ENCODE peak calls at places on chromosomes 7 and 10, in five cellular contexts. E, H, X, K and J are unnamed samples.

GRCh38 chr10:96765406-96766240 is 45.3 kb upstream of the PIK3AP1 start:
- DNase-seq in H (no peak), E (no peak), X (peak; percentile 87), K (peak; percentile 70), J (no peak)

GRCh38 chr7:148242271-148242801 is 348.2 kb upstream of the C7orf33 start:
- DNase-seq in X (peak; percentile 73), H (peak; percentile 48), K (no peak), E (peak; percentile 37), J (no peak)

GRCh38 chr10:34504534-34504933 is 310.6 kb downstream of the PARD3 start:
- DNase-seq in E (peak; percentile 6), X (peak; percentile 22), K (no peak), H (no peak), J (no peak)

GRCh38 chr10:74079028-74079913 is 71.4 kb downstream of the AP3M1 start:
- DNase-seq in X (no peak), K (no peak), H (no peak), E (no peak), J (no peak)

GRCh38 chr7:158646766-158647474 is 57.7 kb downstream of the NCAPG2 start:
- DNase-seq in K (no peak), E (peak; percentile 17), H (no peak), X (no peak), J (no peak)

GRCh38 chr7:156725074-156725473 is 84.5 kb downstream of the RNF32 start:
- DNase-seq in X (no peak), E (no peak), H (no peak), K (no peak), J (no peak)

GRCh38 chr7:46007990-46008643 is 87.0 kb upstream of the IGFBP3 start:
- DNase-seq in H (no peak), X (no peak), K (no peak), E (no peak), J (no peak)

GRCh38 chr10:25682203-25682950 is 251.7 kb upstream of the MYO3A start:
- DNase-seq in X (peak; percentile 48), K (no peak), H (peak; percentile 23), E (no peak), J (no peak)

GRCh38 chr7:150966002-150966401 is 12.1 kb downstream of the KCNH2 start:
- DNase-seq in E (no peak), K (no peak), H (no peak), X (no peak), J (no peak)

GRCh38 chr7:79964463-79964862 is 170.2 kb upstream of the GNAI1 start:
- DNase-seq in E (no peak), X (no peak), K (no peak), H (no peak), J (no peak)

GRCh38 chr7:10888861-10889260 is 84.8 kb upstream of the PHF14 start:
- DNase-seq in X (no peak), K (no peak), E (no peak), H (no peak), J (no peak)

GRCh38 chr10:29926649-29927048 is 132.7 kb downstream of the JCAD start:
- DNase-seq in K (no peak), X (peak; percentile 54), E (no peak), H (no peak), J (no peak)

GRCh38 chr10:73060738-73061635 is 35.7 kb downstream of the P4HA1 start:
- DNase-seq in E (no peak), H (peak; percentile 6), K (no peak), X (peak; percentile 33), J (peak; percentile 24)

GRCh38 chr7:116499168-116500070 is at the start of gene CAV2:
- DNase-seq in X (peak; percentile 93), E (no peak), K (no peak), H (peak; percentile 41), J (peak; percentile 13)

GRCh38 chr7:137151056-137151731 is 192.3 kb downstream of the PTN start:
- DNase-seq in X (no peak), K (no peak), H (no peak), E (no peak), J (no peak)

GRCh38 chr7:155203059-155203881 is 94.4 kb upstream of the INSIG1 start:
- DNase-seq in X (no peak), K (no peak), E (no peak), H (no peak), J (no peak)

GRCh38 chr10:126481181-126481580 is 92.9 kb upstream of the ADAM12 start:
- DNase-seq in E (no peak), K (no peak), H (no peak), X (no peak), J (no peak)

GRCh38 chr7:21092923-21093702 is 306.4 kb upstream of the SP8 start:
- DNase-seq in K (no peak), H (no peak), X (no peak), E (no peak), J (no peak)

GRCh38 chr7:81783818-81784217 is 14.0 kb upstream of the HGF start:
- DNase-seq in K (no peak), X (no peak), H (no peak), E (no peak), J (no peak)

GRCh38 chr7:17580861-17581260 is 282.4 kb downstream of the AHR start:
- DNase-seq in E (no peak), K (no peak), X (no peak), H (no peak), J (no peak)